ENCODE peak calls at places on chromosome 17, in seven cellular contexts. X is foreskin keratinocyte, L is fibroblast of the aortic adventitia, A is NCI-H345, N is SK-N-DZ, K is lung, J is HFFc6. R is an unnamed sample.

GRCh38 chr17:81035389-81036127 is 607 bp downstream of the BAIAP2 start:
- DNase-seq in K (no peak), N (no peak), X (no peak), A (no peak), J (peak; percentile 14), L (peak; percentile 50), R (no peak)

GRCh38 chr17:19727466-19728113 is 11.2 kb upstream of the SLC47A2 start:
- DNase-seq in L (peak; percentile 84), N (no peak), A (peak; percentile 21), J (peak; percentile 69), K (no peak), X (peak; percentile 69), R (no peak)

GRCh38 chr17:9054611-9055010 is 33.3 kb downstream of the NTN1 start:
- DNase-seq in X (no peak), J (no peak), A (no peak), N (no peak), L (no peak), K (no peak), R (no peak)

GRCh38 chr17:45260204-45260783 is 1.6 kb downstream of the SPATA32 start:
- DNase-seq in K (no peak), N (no peak), A (no peak), L (no peak), X (no peak), J (no peak), R (no peak)

GRCh38 chr17:78422872-78423588 is 44.6 kb downstream of the PGS1 start:
- DNase-seq in J (no peak), L (no peak), A (no peak), X (no peak), K (no peak), N (no peak), R (no peak)

GRCh38 chr17:81939881-81940385 is 2.8 kb upstream of the PYCR1 start:
- DNase-seq in A (no peak), N (no peak), J (no peak), L (peak; percentile 87), X (no peak), K (no peak), R (no peak)

GRCh38 chr17:66948061-66948750 is 16.3 kb upstream of the CACNG4 start:
- DNase-seq in L (no peak), N (no peak), X (no peak), J (no peak), K (no peak), A (no peak), R (no peak)

GRCh38 chr17:16272111-16272510 is 55.1 kb downstream of the PIGL start:
- DNase-seq in N (no peak), A (no peak), L (no peak), K (no peak), J (no peak), X (no peak), R (no peak)

GRCh38 chr17:80859004-80859941 is 132.4 kb upstream of the CHMP6 start:
- DNase-seq in X (peak; percentile 68), N (no peak), A (peak; percentile 84), K (peak; percentile 54), J (peak; percentile 94), L (peak; percentile 94), R (peak; percentile 56)

GRCh38 chr17:49922095-49922494 is 46.9 kb upstream of the DLX4 start:
- DNase-seq in J (no peak), L (no peak), K (no peak), A (no peak), X (no peak), N (no peak), R (no peak)

GRCh38 chr17:10702574-10702973 is 5.2 kb downstream of the ADPRM start:
- DNase-seq in A (no peak), X (no peak), N (no peak), J (peak; percentile 18), K (no peak), L (peak; percentile 33), R (no peak)

GRCh38 chr17:54937018-54937417 is 31.4 kb downstream of the COX11 start:
- DNase-seq in L (no peak), A (no peak), J (no peak), N (peak; percentile 89), K (no peak), X (no peak), R (no peak)

GRCh38 chr17:78705071-78705470 is 77.0 kb downstream of the CYTH1 start:
- DNase-seq in K (no peak), X (no peak), N (peak; percentile 92), J (no peak), L (no peak), A (no peak), R (no peak)

GRCh38 chr17:26774291-26775218 is 519.4 kb upstream of the WSB1 start:
- DNase-seq in J (no peak), N (no peak), K (no peak), A (no peak), X (no peak), L (no peak), R (no peak)

GRCh38 chr17:76241205-76241539 is 879 bp upstream of the RNF157 start:
- DNase-seq in A (no peak), K (no peak), N (no peak), L (no peak), X (no peak), J (no peak), R (no peak)

GRCh38 chr17:37160940-37161339 is 212.2 kb downstream of the AATF start:
- DNase-seq in L (peak; percentile 65), A (no peak), K (no peak), J (peak; percentile 65), N (no peak), X (peak; percentile 63), R (peak; percentile 48)

GRCh38 chr17:7613769-7614421 is 802 bp downstream of the FXR2 start:
- DNase-seq in J (peak; percentile 40), L (peak; percentile 43), N (no peak), K (no peak), A (no peak), X (no peak), R (peak; percentile 43)

GRCh38 chr17:58239987-58240386 is 1.6 kb downstream of the LPO start:
- DNase-seq in K (no peak), X (no peak), N (no peak), L (no peak), J (no peak), A (no peak), R (no peak)

GRCh38 chr17:47760409-47761140 is 27.5 kb downstream of the TBX21 start:
- DNase-seq in K (no peak), N (no peak), L (no peak), A (no peak), X (no peak), J (no peak), R (no peak)

GRCh38 chr17:32111141-32111771 is 31.0 kb upstream of the RHOT1 start:
- DNase-seq in X (no peak), N (peak; percentile 74), L (peak; percentile 65), J (peak; percentile 47), A (peak; percentile 48), K (peak; percentile 36), R (no peak)

R was measured in RWPE1.